ENCODE peak calls at places on chromosome 22, in seven cellular contexts. B is hepatocyte, R is H9, I is lung, Y is tibial artery, O is A673, T is astrocyte. U is an unnamed sample.

GRCh38 chr22:16562711-16563554 is 29.7 kb downstream of the CCT8L2 start:
- DNase-seq in B (no peak), R (no peak), I (no peak), Y (no peak), O (no peak), T (no peak), U (peak; percentile 38)

GRCh38 chr22:36386351-36386899 is 1.3 kb downstream of the MYH9 start:
- DNase-seq in B (peak; percentile 72), R (no peak), I (no peak), Y (peak; percentile 78), O (peak; percentile 45), T (no peak), U (peak; percentile 40)

GRCh38 chr22:40510965-40511364 is 125.6 kb downstream of the MRTFA start:
- DNase-seq in B (no peak), R (no peak), I (no peak), Y (no peak), O (no peak), T (no peak), U (no peak)

GRCh38 chr22:46045459-46046298 is 68.7 kb upstream of the WNT7B start:
- DNase-seq in B (no peak), R (no peak), I (no peak), Y (peak; percentile 93), O (no peak), T (no peak), U (no peak)

GRCh38 chr22:43404673-43405385 is 7.0 kb upstream of the MPPED1 start:
- DNase-seq in B (no peak), R (no peak), I (no peak), Y (no peak), O (no peak), T (no peak), U (no peak)

GRCh38 chr22:49968831-49969661 is 8.5 kb downstream of the PIM3 start:
- DNase-seq in B (peak; percentile 35), R (peak; percentile 40), I (no peak), Y (peak; percentile 64), O (no peak), T (no peak), U (peak; percentile 56)

GRCh38 chr22:39332441-39333064 is 13.1 kb upstream of the RPL3 start:
- DNase-seq in B (no peak), R (no peak), I (no peak), Y (no peak), O (peak; percentile 84), T (no peak), U (no peak)

GRCh38 chr22:36281726-36282077 is 28.8 kb downstream of the APOL1 start:
- DNase-seq in B (no peak), R (no peak), I (no peak), Y (peak; percentile 65), O (no peak), T (no peak), U (no peak)

GRCh38 chr22:42978453-42979103 is 36.4 kb downstream of the PACSIN2 start:
- DNase-seq in B (no peak), R (no peak), I (no peak), Y (no peak), O (no peak), T (peak; percentile 77), U (no peak)

GRCh38 chr22:38718414-38718813 is 12.7 kb downstream of the GTPBP1 start:
- DNase-seq in B (peak; percentile 86), R (no peak), I (peak; percentile 70), Y (peak; percentile 85), O (peak; percentile 83), T (peak; percentile 66), U (peak; percentile 79)

GRCh38 chr22:25497269-25497668 is 67.2 kb upstream of the GRK3 start:
- DNase-seq in B (no peak), R (no peak), I (no peak), Y (no peak), O (no peak), T (peak; percentile 24), U (no peak)

GRCh38 chr22:44392446-44392921 is 79.7 kb upstream of the SHISAL1 start:
- DNase-seq in B (no peak), R (peak; percentile 21), I (no peak), Y (peak; percentile 53), O (no peak), T (peak; percentile 23), U (peak; percentile 13)

DNA sequence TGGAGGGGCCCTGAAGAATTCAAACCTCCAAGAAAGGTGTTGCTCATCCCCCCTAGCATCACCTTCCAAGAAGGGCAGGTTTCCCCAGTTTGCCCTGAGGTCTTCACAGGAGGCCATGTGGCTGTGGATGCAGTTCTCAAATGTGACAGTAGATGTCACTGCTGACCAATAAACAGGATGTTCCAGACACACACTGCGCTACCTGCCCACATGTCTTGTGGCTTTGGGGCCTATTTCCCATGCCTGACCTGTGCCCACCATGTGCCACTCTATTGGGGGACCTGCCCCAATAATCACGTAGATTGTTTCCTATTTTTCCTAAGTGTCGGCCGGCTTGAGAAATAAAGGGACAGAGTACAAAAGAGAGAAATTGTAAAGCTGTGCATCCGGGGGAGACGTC is 4.5 kb downstream of the GSTT2 start:
- DNase-seq in B (no peak), R (no peak), I (peak; percentile 75), Y (no peak), O (no peak), T (no peak), U (no peak)
- TF ChIP-seq CTCF in B (no peak), R (no peak), I (peak; percentile 88), Y (peak; percentile 48), O (no peak), T (no peak), U (peak; percentile 80)

GRCh38 chr22:29000225-29000556 is 61.4 kb downstream of the C22orf31 start:
- DNase-seq in B (no peak), R (no peak), I (no peak), Y (no peak), O (no peak), T (peak; percentile 25), U (no peak)
- H3K4me1 ChIP-seq in B (peaks cover 25% of the 10 kb centered on the region), R (peaks cover 17% of the 10 kb centered on the region), I (peaks cover 14% of the 10 kb centered on the region), Y (peaks cover 8% of the 10 kb centered on the region), O (no peaks in the 10 kb centered on the region), T (peaks cover 8% of the 10 kb centered on the region), U (peaks cover 40% of the 10 kb centered on the region)

GRCh38 chr22:28802595-28803087 is 2.3 kb upstream of the XBP1 start:
- DNase-seq in B (no peak), R (no peak), I (no peak), Y (no peak), O (no peak), T (no peak), U (no peak)
- TF ChIP-seq CTCF in B (peak; percentile 23), R (peak; percentile 27), I (no peak), Y (no peak), O (peak; percentile 20), T (no peak), U (no peak)

GRCh38 chr22:31215018-31215535 is 3.0 kb downstream of the LIMK2 start:
- DNase-seq in B (no peak), R (no peak), I (no peak), Y (no peak), O (no peak), T (no peak), U (no peak)

GRCh38 chr22:31218565-31219262 is 6.6 kb downstream of the LIMK2 start:
- DNase-seq in B (no peak), R (no peak), I (no peak), Y (no peak), O (no peak), T (no peak), U (no peak)

GRCh38 chr22:31212783-31213626 is 907 bp downstream of the LIMK2 start:
- DNase-seq in B (no peak), R (no peak), I (no peak), Y (no peak), O (peak; percentile 15), T (no peak), U (no peak)

GRCh38 chr22:31221084-31221483 is 9.0 kb downstream of the LIMK2 start:
- DNase-seq in B (no peak), R (no peak), I (no peak), Y (no peak), O (no peak), T (no peak), U (no peak)

DNA sequence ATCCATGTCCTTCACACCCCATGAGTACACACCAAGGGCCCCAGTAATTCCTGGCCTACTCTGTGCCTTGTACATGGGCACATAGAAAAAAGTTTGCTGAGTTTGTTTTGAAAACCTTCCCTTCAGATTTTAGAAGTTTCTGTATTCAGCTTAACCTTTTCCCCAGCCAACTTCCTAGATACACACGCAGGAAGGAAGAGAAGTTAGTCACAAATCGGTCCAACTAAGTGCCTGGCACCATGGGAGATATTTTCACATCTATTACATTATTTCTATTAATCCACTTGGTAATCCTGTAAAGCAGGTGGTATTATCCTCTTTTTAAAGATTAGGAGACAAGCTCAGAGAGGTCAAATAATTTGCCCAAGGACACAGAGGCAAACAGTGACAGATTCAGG is 5.8 kb downstream of the LIMK2 start:
- DNase-seq in B (no peak), R (no peak), I (no peak), Y (no peak), O (no peak), T (no peak), U (no peak)
- H3K4me1 ChIP-seq in B (peaks cover 4% of the 10 kb centered on the region), R (no peaks in the 10 kb centered on the region), I (peaks cover 9% of the 10 kb centered on the region), Y (peaks cover 10% of the 10 kb centered on the region), O (peaks cover 4% of the 10 kb centered on the region), T (peaks cover 6% of the 10 kb centered on the region), U (peaks cover 18% of the 10 kb centered on the region)

GRCh38 chr22:35148381-35148780 is 82.4 kb downstream of the ISX start:
- DNase-seq in B (no peak), R (no peak), I (no peak), Y (no peak), O (no peak), T (no peak), U (no peak)

GRCh38 chr22:35149149-35149548 is 83.2 kb downstream of the ISX start:
- DNase-seq in B (no peak), R (no peak), I (no peak), Y (no peak), O (no peak), T (no peak), U (no peak)

GRCh38 chr22:35152316-35152715 is 86.4 kb downstream of the ISX start:
- DNase-seq in B (no peak), R (peak; percentile 41), I (no peak), Y (no peak), O (no peak), T (no peak), U (no peak)

GRCh38 chr22:35154937-35155387 is 89.0 kb downstream of the ISX start:
- DNase-seq in B (peak; percentile 86), R (peak; percentile 93), I (peak; percentile 47), Y (no peak), O (peak; percentile 71), T (peak; percentile 25), U (peak; percentile 35)

DNA sequence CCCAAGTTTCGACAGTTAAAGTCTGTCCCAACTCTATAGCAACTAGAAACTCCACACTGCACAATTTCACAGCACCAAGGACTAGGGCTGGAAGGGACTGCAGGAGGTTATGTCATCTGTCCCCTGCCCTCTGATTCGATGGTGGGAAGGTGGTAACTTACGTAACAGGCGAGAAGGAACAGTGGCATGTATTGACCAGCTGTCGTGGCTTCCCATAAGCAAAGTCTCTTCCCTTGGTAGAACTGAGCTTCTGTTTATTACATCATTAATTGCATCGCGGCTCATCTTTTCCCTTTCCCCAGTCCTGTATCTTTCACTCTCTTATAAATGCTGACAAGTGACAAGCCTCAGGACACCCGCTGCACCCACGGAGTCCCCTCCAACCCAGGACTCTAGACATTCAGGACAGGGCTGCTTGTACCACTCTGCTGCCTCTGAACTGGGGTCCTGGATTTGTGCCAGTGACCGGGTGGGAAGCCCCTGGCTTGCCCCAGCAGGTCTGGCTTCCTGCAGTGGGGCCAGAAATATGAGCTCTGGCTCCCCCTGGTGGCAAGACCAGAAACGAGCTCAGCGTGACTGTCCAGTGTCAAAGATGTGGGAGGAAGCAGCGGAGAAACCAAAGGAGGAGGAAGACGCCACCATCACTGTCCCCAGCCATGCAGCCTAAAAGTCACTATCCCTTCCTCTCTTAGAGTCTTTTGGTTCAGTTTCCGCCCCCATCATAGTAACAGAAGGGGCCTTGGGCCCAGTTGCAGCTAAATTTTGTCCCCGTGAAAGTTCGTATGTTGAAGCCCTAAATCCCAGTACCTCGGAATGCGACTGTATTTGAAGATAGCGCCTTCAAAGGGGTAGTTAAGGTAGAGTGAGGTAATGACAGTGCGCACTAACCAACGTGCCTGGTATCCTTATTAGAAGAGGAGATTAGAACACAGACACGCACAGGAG is 84.5 kb downstream of the ISX start:
- DNase-seq in B (peak; percentile 71), R (peak; percentile 84), I (peak; percentile 43), Y (no peak), O (peak; percentile 61), T (peak; percentile 2), U (peak; percentile 37)
- TF ChIP-seq CTCF in B (peak; percentile 87), R (peak; percentile 92), I (peak; percentile 36), Y (peak; percentile 45), O (peak; percentile 92), T (peak; percentile 49), U (peak; percentile 49)